ENCODE peak calls at places on chromosomes 6 and 20, in seven cellular contexts. One of them, this sample, is unnamed.

GRCh38 chr20:1835531-1835930 is 59.7 kb upstream of the SIRPA start:
- DNase-seq in AG09319: no peak
- DNase-seq in choroid plexus epithelial cell: no peak
- DNase-seq in A673: no peak
- DNase-seq in astrocyte of the cerebellum: no peak
- DNase-seq in MM.1S: no peak
- DNase-seq in ovary: no peak
- DNase-seq in this sample: no peak

GRCh38 chr20:58017237-58017969 is 211.1 kb downstream of the ANKRD60 start:
- DNase-seq in AG09319: no peak
- DNase-seq in choroid plexus epithelial cell: peak; percentile 53
- DNase-seq in A673: no peak
- DNase-seq in astrocyte of the cerebellum: no peak
- DNase-seq in MM.1S: no peak
- DNase-seq in ovary: no peak
- DNase-seq in this sample: no peak

GRCh38 chr20:63381781-63382431 is 20.8 kb upstream of the CHRNA4 start:
- DNase-seq in AG09319: no peak
- DNase-seq in choroid plexus epithelial cell: peak; percentile 3
- DNase-seq in A673: peak; percentile 22
- DNase-seq in astrocyte of the cerebellum: no peak
- DNase-seq in MM.1S: no peak
- DNase-seq in ovary: peak; percentile 50
- DNase-seq in this sample: peak; percentile 69

GRCh38 chr20:48282591-48283228 is 497.4 kb upstream of the SULF2 start:
- DNase-seq in AG09319: no peak
- DNase-seq in choroid plexus epithelial cell: no peak
- DNase-seq in A673: peak; percentile 15
- DNase-seq in astrocyte of the cerebellum: no peak
- DNase-seq in MM.1S: no peak
- DNase-seq in ovary: no peak
- DNase-seq in this sample: no peak

GRCh38 chr6:84035484-84035883 is 1.9 kb downstream of the MRAP2 start:
- DNase-seq in AG09319: no peak
- DNase-seq in choroid plexus epithelial cell: no peak
- DNase-seq in A673: no peak
- DNase-seq in astrocyte of the cerebellum: no peak
- DNase-seq in MM.1S: no peak
- DNase-seq in ovary: no peak
- DNase-seq in this sample: peak; percentile 36

GRCh38 chr6:26457407-26457795 is 354 bp upstream of the BTN2A1 start:
- DNase-seq in AG09319: no peak
- DNase-seq in choroid plexus epithelial cell: no peak
- DNase-seq in A673: no peak
- DNase-seq in astrocyte of the cerebellum: no peak
- DNase-seq in MM.1S: no peak
- DNase-seq in ovary: peak; percentile 49
- DNase-seq in this sample: peak; percentile 70

GRCh38 chr20:46751856-46752255 is 42.4 kb downstream of the SLC2A10 start:
- DNase-seq in AG09319: no peak
- DNase-seq in choroid plexus epithelial cell: no peak
- DNase-seq in A673: peak; percentile 37
- DNase-seq in astrocyte of the cerebellum: no peak
- DNase-seq in MM.1S: no peak
- DNase-seq in ovary: no peak
- DNase-seq in this sample: peak; percentile 50

GRCh38 chr20:20664795-20665194 is 47.6 kb downstream of the RALGAPA2 start:
- DNase-seq in AG09319: no peak
- DNase-seq in choroid plexus epithelial cell: peak; percentile 52
- DNase-seq in A673: peak; percentile 70
- DNase-seq in astrocyte of the cerebellum: peak; percentile 4
- DNase-seq in MM.1S: peak; percentile 37
- DNase-seq in ovary: no peak
- DNase-seq in this sample: peak; percentile 41

GRCh38 chr20:2816583-2817340 is 598 bp downstream of the TMEM239 start:
- DNase-seq in AG09319: no peak
- DNase-seq in choroid plexus epithelial cell: no peak
- DNase-seq in A673: no peak
- DNase-seq in astrocyte of the cerebellum: no peak
- DNase-seq in MM.1S: no peak
- DNase-seq in ovary: no peak
- DNase-seq in this sample: peak; percentile 53

GRCh38 chr20:53922901-53923314 is 147.5 kb downstream of the BCAS1 start:
- DNase-seq in AG09319: no peak
- DNase-seq in choroid plexus epithelial cell: no peak
- DNase-seq in A673: no peak
- DNase-seq in astrocyte of the cerebellum: no peak
- DNase-seq in MM.1S: no peak
- DNase-seq in ovary: no peak
- DNase-seq in this sample: no peak

GRCh38 chr6:136582702-136583471 is 32.7 kb upstream of the MAP7 start:
- DNase-seq in AG09319: peak; percentile 84
- DNase-seq in choroid plexus epithelial cell: peak; percentile 95
- DNase-seq in A673: peak; percentile 65
- DNase-seq in astrocyte of the cerebellum: peak; percentile 68
- DNase-seq in MM.1S: peak; percentile 47
- DNase-seq in ovary: no peak
- DNase-seq in this sample: peak; percentile 21

GRCh38 chr6:148790817-148791216 is 44.0 kb downstream of the UST start:
- DNase-seq in AG09319: no peak
- DNase-seq in choroid plexus epithelial cell: no peak
- DNase-seq in A673: no peak
- DNase-seq in astrocyte of the cerebellum: no peak
- DNase-seq in MM.1S: no peak
- DNase-seq in ovary: no peak
- DNase-seq in this sample: no peak

GRCh38 chr6:150550244-150550643 is 49.4 kb upstream of the PLEKHG1 start:
- DNase-seq in AG09319: no peak
- DNase-seq in choroid plexus epithelial cell: no peak
- DNase-seq in A673: no peak
- DNase-seq in astrocyte of the cerebellum: no peak
- DNase-seq in MM.1S: no peak
- DNase-seq in ovary: no peak
- DNase-seq in this sample: no peak

GRCh38 chr6:93859964-93860363 is 440.6 kb upstream of the EPHA7 start:
- DNase-seq in AG09319: no peak
- DNase-seq in choroid plexus epithelial cell: no peak
- DNase-seq in A673: no peak
- DNase-seq in astrocyte of the cerebellum: no peak
- DNase-seq in MM.1S: no peak
- DNase-seq in ovary: no peak
- DNase-seq in this sample: peak; percentile 51

GRCh38 chr6:161373905-161374451 is 100.1 kb upstream of the AGPAT4 start:
- DNase-seq in AG09319: no peak
- DNase-seq in choroid plexus epithelial cell: peak; percentile 72
- DNase-seq in A673: peak; percentile 81
- DNase-seq in astrocyte of the cerebellum: peak; percentile 51
- DNase-seq in MM.1S: peak; percentile 33
- DNase-seq in ovary: peak; percentile 80
- DNase-seq in this sample: peak; percentile 89

GRCh38 chr6:161372422-161372793 is 98.5 kb upstream of the AGPAT4 start:
- DNase-seq in AG09319: no peak
- DNase-seq in choroid plexus epithelial cell: no peak
- DNase-seq in A673: no peak
- DNase-seq in astrocyte of the cerebellum: no peak
- DNase-seq in MM.1S: no peak
- DNase-seq in ovary: no peak
- DNase-seq in this sample: no peak

GRCh38 chr6:161376367-161376766 is 102.5 kb upstream of the AGPAT4 start:
- DNase-seq in AG09319: no peak
- DNase-seq in choroid plexus epithelial cell: no peak
- DNase-seq in A673: no peak
- DNase-seq in astrocyte of the cerebellum: no peak
- DNase-seq in MM.1S: no peak
- DNase-seq in ovary: no peak
- DNase-seq in this sample: no peak

GRCh38 chr6:161377116-161377515 is 103.3 kb upstream of the AGPAT4 start:
- DNase-seq in AG09319: no peak
- DNase-seq in choroid plexus epithelial cell: no peak
- DNase-seq in A673: no peak
- DNase-seq in astrocyte of the cerebellum: no peak
- DNase-seq in MM.1S: no peak
- DNase-seq in ovary: no peak
- DNase-seq in this sample: no peak

DNA sequence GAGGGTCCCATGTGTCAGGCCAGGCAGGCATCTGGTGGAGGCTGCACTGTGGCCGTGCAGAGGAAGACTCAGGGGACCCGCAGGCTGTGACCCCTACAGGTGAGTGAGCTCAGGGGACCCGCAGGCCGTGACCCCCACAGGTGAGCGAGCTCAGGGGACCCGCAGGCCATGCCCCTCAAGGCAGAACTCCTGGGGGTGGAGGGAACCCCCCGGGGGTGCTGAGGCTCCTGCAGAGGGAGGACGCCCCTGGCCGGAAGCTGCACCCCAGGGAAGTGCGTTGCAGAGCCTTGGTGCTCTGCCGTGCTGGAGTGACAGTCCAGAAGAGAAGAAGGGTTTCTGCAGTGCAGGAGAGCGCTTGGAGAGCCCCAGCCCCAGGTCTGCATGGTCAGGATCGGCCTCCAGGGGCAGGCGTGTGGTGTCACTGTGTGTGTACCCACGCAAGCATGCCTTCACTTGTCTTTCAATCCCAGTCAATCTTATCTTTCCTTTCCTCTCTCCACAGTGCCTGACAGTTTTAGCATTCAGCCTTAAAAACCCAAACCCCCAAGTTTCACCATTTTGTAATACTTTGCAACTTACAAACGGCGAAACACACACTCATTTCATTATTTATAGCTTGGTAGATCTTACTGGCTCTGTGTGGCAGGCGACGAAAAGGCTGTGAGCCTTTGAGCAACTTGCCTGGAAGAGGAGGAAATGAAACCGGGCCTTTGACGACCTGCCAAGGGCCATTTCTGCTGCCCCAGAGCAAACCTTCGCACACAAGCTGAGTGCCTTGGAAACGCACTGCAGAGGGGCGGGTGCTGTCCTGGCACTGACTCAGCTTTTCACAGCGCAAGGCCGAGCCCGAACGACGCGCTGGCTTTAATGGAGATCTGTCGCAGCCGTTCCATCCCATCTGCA is 101.4 kb upstream of the AGPAT4 start:
- DNase-seq in AG09319: no peak
- DNase-seq in choroid plexus epithelial cell: no peak
- DNase-seq in A673: peak; percentile 57
- DNase-seq in astrocyte of the cerebellum: no peak
- DNase-seq in MM.1S: peak; percentile 73
- DNase-seq in ovary: peak; percentile 29
- DNase-seq in this sample: peak; percentile 67
- TF ChIP-seq CTCF in AG09319: no peak
- TF ChIP-seq CTCF in choroid plexus epithelial cell: peak; percentile 32
- TF ChIP-seq CTCF in A673: peak; percentile 35
- TF ChIP-seq CTCF in astrocyte of the cerebellum: peak; percentile 63
- TF ChIP-seq CTCF in MM.1S: peak; percentile 37
- TF ChIP-seq CTCF in ovary: no peak
- TF ChIP-seq CTCF in this sample: peak; percentile 34

GRCh38 chr6:107128175-107128574 is 12.9 kb upstream of the BEND3 start:
- DNase-seq in AG09319: no peak
- DNase-seq in choroid plexus epithelial cell: peak; percentile 74
- DNase-seq in A673: no peak
- DNase-seq in astrocyte of the cerebellum: no peak
- DNase-seq in MM.1S: no peak
- DNase-seq in ovary: no peak
- DNase-seq in this sample: no peak

GRCh38 chr6:107129370-107129925 is 14.1 kb upstream of the BEND3 start:
- DNase-seq in AG09319: no peak
- DNase-seq in choroid plexus epithelial cell: no peak
- DNase-seq in A673: no peak
- DNase-seq in astrocyte of the cerebellum: no peak
- DNase-seq in MM.1S: peak; percentile 77
- DNase-seq in ovary: no peak
- DNase-seq in this sample: no peak

GRCh38 chr6:107128577-107128976 is 13.3 kb upstream of the BEND3 start:
- DNase-seq in AG09319: no peak
- DNase-seq in choroid plexus epithelial cell: peak; percentile 23
- DNase-seq in A673: no peak
- DNase-seq in astrocyte of the cerebellum: no peak
- DNase-seq in MM.1S: no peak
- DNase-seq in ovary: no peak
- DNase-seq in this sample: no peak

GRCh38 chr6:107132330-107132954 is 17.1 kb upstream of the BEND3 start:
- DNase-seq in AG09319: no peak
- DNase-seq in choroid plexus epithelial cell: peak; percentile 52
- DNase-seq in A673: peak; percentile 43
- DNase-seq in astrocyte of the cerebellum: no peak
- DNase-seq in MM.1S: peak; percentile 49
- DNase-seq in ovary: peak; percentile 20
- DNase-seq in this sample: peak; percentile 47
- TF ChIP-seq CTCF in AG09319: peak; percentile 47
- TF ChIP-seq CTCF in choroid plexus epithelial cell: peak; percentile 71
- TF ChIP-seq CTCF in A673: peak; percentile 59
- TF ChIP-seq CTCF in astrocyte of the cerebellum: peak; percentile 57
- TF ChIP-seq CTCF in MM.1S: peak; percentile 48
- TF ChIP-seq CTCF in ovary: peak; percentile 29
- TF ChIP-seq CTCF in this sample: peak; percentile 60

DNA sequence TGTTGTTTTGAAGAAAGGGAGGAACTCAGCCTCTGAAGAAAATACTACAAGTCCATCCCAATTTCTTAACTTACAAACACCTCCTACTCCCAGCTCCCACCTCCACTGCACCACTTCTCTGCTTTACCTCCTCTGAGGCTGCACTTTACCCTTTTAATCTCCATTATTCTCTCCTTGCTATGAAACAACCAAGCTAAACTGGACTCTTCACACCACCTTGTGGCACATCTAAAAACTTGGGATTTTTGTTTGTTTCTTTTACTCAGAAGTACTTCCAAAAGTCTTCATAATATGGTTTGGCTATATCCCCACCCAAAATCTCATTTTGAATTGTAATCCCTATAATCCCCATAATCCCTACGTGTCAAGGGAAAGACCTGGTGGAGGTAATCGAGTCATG is 142.2 kb downstream of the MOXD1 start:
- DNase-seq in AG09319: no peak
- DNase-seq in choroid plexus epithelial cell: peak; percentile 76
- DNase-seq in A673: peak; percentile 14
- DNase-seq in astrocyte of the cerebellum: peak; percentile 29
- DNase-seq in MM.1S: peak; percentile 43
- DNase-seq in ovary: no peak
- DNase-seq in this sample: peak; percentile 42
- TF ChIP-seq CTCF in AG09319: peak; percentile 43
- TF ChIP-seq CTCF in choroid plexus epithelial cell: peak; percentile 62
- TF ChIP-seq CTCF in A673: peak; percentile 46
- TF ChIP-seq CTCF in astrocyte of the cerebellum: peak; percentile 38
- TF ChIP-seq CTCF in MM.1S: peak; percentile 54
- TF ChIP-seq CTCF in ovary: no peak
- TF ChIP-seq CTCF in this sample: peak; percentile 67

GRCh38 chr6:31592396-31592771 is 422 bp downstream of the NCR3 start:
- DNase-seq in AG09319: no peak
- DNase-seq in choroid plexus epithelial cell: no peak
- DNase-seq in A673: no peak
- DNase-seq in astrocyte of the cerebellum: no peak
- DNase-seq in MM.1S: no peak
- DNase-seq in ovary: no peak
- DNase-seq in this sample: no peak

DNA sequence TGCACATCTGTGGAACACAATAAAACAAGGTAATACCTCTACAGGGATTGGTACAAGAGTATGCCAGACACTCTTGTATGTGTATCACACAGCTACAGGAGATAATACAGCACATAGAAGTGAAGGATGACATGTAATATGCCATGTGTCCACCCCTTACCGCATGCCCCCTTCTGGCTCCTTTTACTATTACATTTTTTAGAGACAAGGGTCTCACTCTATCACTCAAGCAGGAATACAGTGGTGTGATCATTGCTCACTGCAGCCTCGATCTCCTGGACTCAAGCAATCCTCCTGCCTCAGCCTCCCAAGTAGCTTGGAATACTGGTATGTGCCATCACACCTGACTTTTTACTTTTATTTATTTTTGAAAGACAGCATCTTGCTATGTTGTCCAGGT is 4.2 kb upstream of the NCR3 start:
- DNase-seq in AG09319: no peak
- DNase-seq in choroid plexus epithelial cell: peak; percentile 58
- DNase-seq in A673: peak; percentile 75
- DNase-seq in astrocyte of the cerebellum: no peak
- DNase-seq in MM.1S: peak; percentile 30
- DNase-seq in ovary: no peak
- DNase-seq in this sample: peak; percentile 56
- TF ChIP-seq CTCF in AG09319: peak; percentile 28
- TF ChIP-seq CTCF in choroid plexus epithelial cell: peak; percentile 59
- TF ChIP-seq CTCF in A673: peak; percentile 57
- TF ChIP-seq CTCF in astrocyte of the cerebellum: peak; percentile 41
- TF ChIP-seq CTCF in MM.1S: peak; percentile 48
- TF ChIP-seq CTCF in ovary: no peak
- TF ChIP-seq CTCF in this sample: peak; percentile 49